ENCODE peak calls at places on chromosomes 6 and 20, in seven cellular contexts. S is activated T-cell treated with anti-CD3 and anti-CD28 coated beads, Interleukin-2, amount 50 U/mL, for 1 hour; I is NCI-H1436 treated with DMSO at 0.1 percent for 48 hours; T is mesenchymal stem cell; H is hippocampal formation; D is heart right ventricle; L is HS-27A. V is an unnamed sample.

GRCh38 chr6:6729971-6730370 is 141.5 kb downstream of the LY86 start:
- DNase-seq in T (no peak), D (no peak), I (no peak), S (no peak), H (no peak), L (no peak), V (no peak)

GRCh38 chr6:4115741-4116140 is 19.6 kb downstream of the ECI2 start:
- DNase-seq in H (no peak), T (no peak), I (no peak), D (no peak), L (no peak), S (no peak), V (no peak)

GRCh38 chr20:6265204-6265904 is 142.5 kb upstream of the FERMT1 start:
- DNase-seq in S (no peak), L (peak), H (peak), I (no peak), T (peak), D (peak), V (peak)

GRCh38 chr6:150491796-150492142 is 107.9 kb upstream of the PLEKHG1 start:
- DNase-seq in I (no peak), L (no peak), T (no peak), S (no peak), H (no peak), D (no peak), V (no peak)

GRCh38 chr6:11370191-11371018 is 137.9 kb upstream of the NEDD9 start:
- DNase-seq in T (no peak), D (peak), S (no peak), I (no peak), H (no peak), L (no peak), V (no peak)

GRCh38 chr6:11322252-11322885 is 89.9 kb upstream of the NEDD9 start:
- DNase-seq in I (no peak), T (no peak), S (no peak), D (no peak), H (no peak), L (no peak), V (no peak)

GRCh38 chr6:149991838-149992237 is 28.1 kb downstream of the ULBP1 start:
- DNase-seq in H (no peak), I (no peak), D (no peak), L (no peak), S (no peak), T (no peak), V (no peak)

GRCh38 chr6:37244430-37245310 is 12.9 kb upstream of the TBC1D22B start:
- DNase-seq in H (peak), T (peak), S (no peak), L (peak), D (peak), I (no peak), V (peak)

GRCh38 chr20:21515300-21516179 is 1.7 kb upstream of the NKX2-2 start:
- DNase-seq in T (no peak), L (no peak), I (no peak), H (peak), D (no peak), S (no peak), V (no peak)

GRCh38 chr6:169738204-169738971 is 13.0 kb downstream of the DYNLT2 start:
- DNase-seq in T (no peak), H (no peak), I (no peak), D (no peak), S (no peak), L (no peak), V (no peak)

GRCh38 chr6:158818580-158819212 is 472 bp downstream of the EZR start:
- DNase-seq in I (no peak), L (no peak), H (no peak), S (peak), D (peak), T (peak), V (no peak)

GRCh38 chr6:92589970-92590369 is 829.4 kb downstream of the EPHA7 start:
- DNase-seq in S (no peak), T (peak), H (no peak), D (no peak), I (no peak), L (no peak), V (peak)

GRCh38 chr6:105994522-105995402 is 91.4 kb upstream of the PRDM1 start:
- DNase-seq in I (no peak), D (peak), S (peak), L (peak), T (peak), H (no peak), V (peak)

GRCh38 chr6:35969676-35970075 is 48.8 kb upstream of the SRPK1 start:
- DNase-seq in D (no peak), S (no peak), L (no peak), H (no peak), T (no peak), I (no peak), V (no peak)